ENCODE peak calls at places on chromosomes 7 and 10, in six cellular contexts. One of them, this sample, is unnamed.

GRCh38 chr7:36967387-36967786 is 243.1 kb upstream of the AOAH start:
- DNase-seq in CD4-positive, alpha-beta memory T cell: no peak
- DNase-seq in dorsolateral prefrontal cortex: no peak
- DNase-seq in lower lobe of right lung: no peak
- DNase-seq in upper lobe of right lung: no peak
- DNase-seq in lung: peak
- DNase-seq in this sample: no peak

GRCh38 chr7:95104739-95105138 is 197.3 kb downstream of the PPP1R9A start:
- DNase-seq in dorsolateral prefrontal cortex: no peak
- DNase-seq in lung: no peak
- DNase-seq in upper lobe of right lung: no peak
- DNase-seq in CD4-positive, alpha-beta memory T cell: no peak
- DNase-seq in lower lobe of right lung: no peak
- DNase-seq in this sample: no peak

GRCh38 chr10:115941247-115941840 is 331.7 kb downstream of the GFRA1 start:
- DNase-seq in dorsolateral prefrontal cortex: no peak
- DNase-seq in upper lobe of right lung: no peak
- DNase-seq in lung: no peak
- DNase-seq in lower lobe of right lung: no peak
- DNase-seq in CD4-positive, alpha-beta memory T cell: no peak
- DNase-seq in this sample: no peak

GRCh38 chr10:22712246-22712958 is 2.0 kb downstream of the PIP4K2A start:
- DNase-seq in dorsolateral prefrontal cortex: no peak
- DNase-seq in lower lobe of right lung: no peak
- DNase-seq in upper lobe of right lung: no peak
- DNase-seq in lung: no peak
- DNase-seq in CD4-positive, alpha-beta memory T cell: no peak
- DNase-seq in this sample: no peak

GRCh38 chr10:4775808-4776207 is 50.2 kb upstream of the AKR1E2 start:
- DNase-seq in upper lobe of right lung: no peak
- DNase-seq in lower lobe of right lung: no peak
- DNase-seq in dorsolateral prefrontal cortex: no peak
- DNase-seq in CD4-positive, alpha-beta memory T cell: no peak
- DNase-seq in lung: no peak
- DNase-seq in this sample: no peak

GRCh38 chr10:45418859-45419672 is 45.0 kb downstream of the ALOX5 start:
- DNase-seq in CD4-positive, alpha-beta memory T cell: peak
- DNase-seq in lung: peak
- DNase-seq in upper lobe of right lung: peak
- DNase-seq in dorsolateral prefrontal cortex: peak
- DNase-seq in lower lobe of right lung: peak
- DNase-seq in this sample: no peak

GRCh38 chr10:76160758-76161555 is 729.5 kb downstream of the LRMDA start:
- DNase-seq in upper lobe of right lung: no peak
- DNase-seq in CD4-positive, alpha-beta memory T cell: no peak
- DNase-seq in lower lobe of right lung: no peak
- DNase-seq in lung: no peak
- DNase-seq in dorsolateral prefrontal cortex: no peak
- DNase-seq in this sample: no peak

GRCh38 chr7:17038783-17039170 is 157.0 kb upstream of the AGR3 start:
- DNase-seq in dorsolateral prefrontal cortex: no peak
- DNase-seq in lung: no peak
- DNase-seq in lower lobe of right lung: no peak
- DNase-seq in CD4-positive, alpha-beta memory T cell: no peak
- DNase-seq in upper lobe of right lung: no peak
- DNase-seq in this sample: no peak

GRCh38 chr10:49747303-49747646 is 14.8 kb downstream of the OGDHL start:
- DNase-seq in CD4-positive, alpha-beta memory T cell: no peak
- DNase-seq in dorsolateral prefrontal cortex: no peak
- DNase-seq in lung: no peak
- DNase-seq in lower lobe of right lung: no peak
- DNase-seq in upper lobe of right lung: no peak
- DNase-seq in this sample: no peak

GRCh38 chr7:107147464-107148214 is 21.2 kb upstream of the HBP1 start:
- DNase-seq in dorsolateral prefrontal cortex: no peak
- DNase-seq in upper lobe of right lung: no peak
- DNase-seq in lower lobe of right lung: no peak
- DNase-seq in CD4-positive, alpha-beta memory T cell: peak
- DNase-seq in lung: no peak
- DNase-seq in this sample: peak

GRCh38 chr10:61664985-61665384 is 2.3 kb downstream of the CABCOCO1 start:
- DNase-seq in upper lobe of right lung: no peak
- DNase-seq in dorsolateral prefrontal cortex: no peak
- DNase-seq in lower lobe of right lung: no peak
- DNase-seq in lung: no peak
- DNase-seq in CD4-positive, alpha-beta memory T cell: no peak
- DNase-seq in this sample: no peak

GRCh38 chr10:60350400-60350799 is 39.3 kb downstream of the ANK3 start:
- DNase-seq in lung: no peak
- DNase-seq in dorsolateral prefrontal cortex: no peak
- DNase-seq in CD4-positive, alpha-beta memory T cell: no peak
- DNase-seq in lower lobe of right lung: no peak
- DNase-seq in upper lobe of right lung: no peak
- DNase-seq in this sample: no peak

GRCh38 chr7:142508251-142508650 is 241.0 kb upstream of the PRSS1 start:
- DNase-seq in lung: no peak
- DNase-seq in upper lobe of right lung: no peak
- DNase-seq in lower lobe of right lung: no peak
- DNase-seq in dorsolateral prefrontal cortex: no peak
- DNase-seq in CD4-positive, alpha-beta memory T cell: peak
- DNase-seq in this sample: peak

GRCh38 chr10:127922675-127923366 is 15.9 kb downstream of the PTPRE start:
- DNase-seq in CD4-positive, alpha-beta memory T cell: no peak
- DNase-seq in lower lobe of right lung: peak
- DNase-seq in lung: peak
- DNase-seq in upper lobe of right lung: peak
- DNase-seq in dorsolateral prefrontal cortex: peak
- DNase-seq in this sample: no peak

GRCh38 chr7:7970620-7971307 is 2.2 kb downstream of the GLCCI1 start:
- DNase-seq in lower lobe of right lung: no peak
- DNase-seq in lung: no peak
- DNase-seq in dorsolateral prefrontal cortex: no peak
- DNase-seq in upper lobe of right lung: no peak
- DNase-seq in CD4-positive, alpha-beta memory T cell: peak
- DNase-seq in this sample: no peak

GRCh38 chr7:7971308-7972040 is 2.9 kb downstream of the GLCCI1 start:
- DNase-seq in CD4-positive, alpha-beta memory T cell: no peak
- DNase-seq in dorsolateral prefrontal cortex: no peak
- DNase-seq in lung: no peak
- DNase-seq in lower lobe of right lung: no peak
- DNase-seq in upper lobe of right lung: no peak
- DNase-seq in this sample: no peak

GRCh38 chr7:7969306-7970112 is 913 bp downstream of the GLCCI1 start:
- DNase-seq in upper lobe of right lung: peak
- DNase-seq in lower lobe of right lung: peak
- DNase-seq in CD4-positive, alpha-beta memory T cell: peak
- DNase-seq in lung: peak
- DNase-seq in dorsolateral prefrontal cortex: peak
- DNase-seq in this sample: peak

GRCh38 chr7:7968544-7969305 is at the start of gene GLCCI1:
- DNase-seq in dorsolateral prefrontal cortex: peak
- DNase-seq in lower lobe of right lung: peak
- DNase-seq in lung: peak
- DNase-seq in CD4-positive, alpha-beta memory T cell: peak
- DNase-seq in upper lobe of right lung: peak
- DNase-seq in this sample: peak

DNA sequence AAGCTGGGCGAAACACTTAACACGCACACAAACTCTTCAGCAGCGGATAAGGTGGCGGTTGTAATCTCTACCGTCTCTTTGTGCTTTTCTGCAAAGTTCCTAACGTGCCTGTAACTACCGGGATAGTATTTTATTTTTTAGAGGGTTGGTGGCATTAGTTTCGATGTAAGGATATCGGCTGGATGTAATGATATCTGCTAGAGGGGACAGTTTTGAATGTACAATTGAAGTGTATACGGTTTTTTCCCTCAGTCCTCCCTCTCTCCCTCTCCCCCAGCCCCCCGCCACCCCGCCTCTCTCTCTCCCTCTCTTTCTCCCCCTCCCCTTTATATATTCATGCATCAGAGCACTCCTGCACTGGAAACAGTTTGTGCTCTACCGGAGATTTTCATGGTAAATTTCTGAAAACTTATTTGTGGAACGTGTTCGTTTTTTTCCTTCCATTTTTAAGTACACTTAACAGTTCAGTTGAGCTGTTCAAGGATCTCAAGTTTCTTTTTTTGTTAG is 1.6 kb downstream of the GLCCI1 start:
- DNase-seq in dorsolateral prefrontal cortex: no peak
- DNase-seq in lower lobe of right lung: no peak
- DNase-seq in lung: no peak
- DNase-seq in upper lobe of right lung: no peak
- DNase-seq in CD4-positive, alpha-beta memory T cell: no peak
- DNase-seq in this sample: no peak
- H3K27ac ChIP-seq in dorsolateral prefrontal cortex: peak
- H3K27ac ChIP-seq in lower lobe of right lung: peak
- H3K27ac ChIP-seq in lung: peak
- H3K27ac ChIP-seq in upper lobe of right lung: peak
- H3K27ac ChIP-seq in CD4-positive, alpha-beta memory T cell: peak
- H3K27ac ChIP-seq in this sample: peak

GRCh38 chr7:116524221-116524608 is 621 bp upstream of the CAV1 start:
- DNase-seq in lung: no peak
- DNase-seq in CD4-positive, alpha-beta memory T cell: no peak
- DNase-seq in upper lobe of right lung: no peak
- DNase-seq in lower lobe of right lung: no peak
- DNase-seq in dorsolateral prefrontal cortex: no peak
- DNase-seq in this sample: no peak
- H3K27ac ChIP-seq in lung: peak
- H3K27ac ChIP-seq in CD4-positive, alpha-beta memory T cell: no peak
- H3K27ac ChIP-seq in upper lobe of right lung: peak
- H3K27ac ChIP-seq in lower lobe of right lung: peak
- H3K27ac ChIP-seq in dorsolateral prefrontal cortex: no peak
- H3K27ac ChIP-seq in this sample: no peak

DNA sequence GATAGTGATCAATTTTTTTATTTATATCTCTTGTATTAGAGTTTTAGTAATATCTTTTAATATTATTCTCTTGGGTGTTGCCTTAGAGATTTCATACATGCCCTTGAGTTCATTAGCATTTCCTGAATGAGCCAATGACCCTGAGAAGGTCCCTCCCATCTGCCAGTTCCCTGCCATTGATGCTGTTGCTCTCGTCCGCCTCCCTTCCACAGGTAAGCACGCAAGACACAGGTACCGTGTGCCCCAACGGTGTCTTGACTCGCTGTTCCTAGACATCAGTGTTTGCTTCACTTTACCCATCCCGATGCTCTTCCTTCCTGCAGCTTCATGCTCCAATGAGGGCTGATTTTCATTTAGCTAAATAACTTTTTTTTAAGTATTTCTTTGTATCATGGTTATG is 19.7 kb upstream of the PWWP2B start:
- DNase-seq in lower lobe of right lung: no peak
- DNase-seq in dorsolateral prefrontal cortex: no peak
- DNase-seq in lung: no peak
- DNase-seq in CD4-positive, alpha-beta memory T cell: no peak
- DNase-seq in upper lobe of right lung: peak
- DNase-seq in this sample: no peak
- H3K27ac ChIP-seq in lower lobe of right lung: peak
- H3K27ac ChIP-seq in dorsolateral prefrontal cortex: no peak
- H3K27ac ChIP-seq in lung: no peak
- H3K27ac ChIP-seq in CD4-positive, alpha-beta memory T cell: no peak
- H3K27ac ChIP-seq in upper lobe of right lung: no peak
- H3K27ac ChIP-seq in this sample: no peak

GRCh38 chr10:69333205-69333604 is 54.9 kb downstream of the HK1 start:
- DNase-seq in upper lobe of right lung: peak
- DNase-seq in CD4-positive, alpha-beta memory T cell: no peak
- DNase-seq in lung: peak
- DNase-seq in lower lobe of right lung: peak
- DNase-seq in dorsolateral prefrontal cortex: no peak
- DNase-seq in this sample: no peak
- H3K27ac ChIP-seq in upper lobe of right lung: peak
- H3K27ac ChIP-seq in CD4-positive, alpha-beta memory T cell: no peak
- H3K27ac ChIP-seq in lung: peak
- H3K27ac ChIP-seq in lower lobe of right lung: peak
- H3K27ac ChIP-seq in dorsolateral prefrontal cortex: peak
- H3K27ac ChIP-seq in this sample: no peak

GRCh38 chr7:92641921-92642511 is 51.8 kb upstream of the FAM133B start:
- DNase-seq in lower lobe of right lung: no peak
- DNase-seq in CD4-positive, alpha-beta memory T cell: no peak
- DNase-seq in lung: no peak
- DNase-seq in upper lobe of right lung: no peak
- DNase-seq in dorsolateral prefrontal cortex: no peak
- DNase-seq in this sample: peak

GRCh38 chr7:92635538-92635937 is 45.3 kb upstream of the FAM133B start:
- DNase-seq in CD4-positive, alpha-beta memory T cell: no peak
- DNase-seq in lung: no peak
- DNase-seq in upper lobe of right lung: no peak
- DNase-seq in dorsolateral prefrontal cortex: no peak
- DNase-seq in lower lobe of right lung: no peak
- DNase-seq in this sample: no peak

GRCh38 chr7:92639956-92640355 is 49.8 kb upstream of the FAM133B start:
- DNase-seq in CD4-positive, alpha-beta memory T cell: no peak
- DNase-seq in upper lobe of right lung: no peak
- DNase-seq in lung: no peak
- DNase-seq in dorsolateral prefrontal cortex: no peak
- DNase-seq in lower lobe of right lung: no peak
- DNase-seq in this sample: no peak

GRCh38 chr7:92636018-92636560 is 45.9 kb upstream of the FAM133B start:
- DNase-seq in CD4-positive, alpha-beta memory T cell: no peak
- DNase-seq in upper lobe of right lung: no peak
- DNase-seq in lower lobe of right lung: no peak
- DNase-seq in lung: no peak
- DNase-seq in dorsolateral prefrontal cortex: no peak
- DNase-seq in this sample: no peak

DNA sequence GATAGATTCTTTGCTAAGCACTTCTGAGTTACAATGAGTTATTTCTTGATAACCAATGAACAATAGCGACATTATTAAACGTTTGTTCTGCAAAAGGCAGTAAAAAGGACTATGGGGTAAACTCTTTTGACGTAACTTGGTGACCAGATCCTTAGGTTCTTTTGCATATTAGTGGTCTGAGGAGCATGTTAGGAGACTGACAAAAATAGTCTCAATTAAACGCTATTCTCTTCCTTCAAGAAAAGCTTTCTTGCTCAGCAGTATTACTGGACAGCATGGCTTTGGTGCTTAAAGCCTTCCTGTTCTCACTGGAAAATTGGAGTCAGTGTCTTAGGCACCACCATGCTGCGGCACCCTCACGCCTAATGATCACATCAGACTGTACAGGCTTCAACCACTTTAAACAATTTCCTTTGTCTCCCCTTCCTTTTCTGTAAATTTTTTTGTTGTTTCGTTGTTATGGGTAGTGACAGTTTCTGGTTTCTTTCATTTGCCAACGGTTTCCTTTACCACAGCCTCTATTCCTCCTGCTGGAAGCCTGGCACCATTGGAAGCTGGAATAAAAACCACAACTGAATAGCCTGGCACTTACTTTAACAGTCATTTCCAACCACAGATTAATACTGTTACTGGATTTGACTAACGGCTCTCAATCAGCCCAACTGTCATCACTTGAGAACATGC is 49.2 kb upstream of the FAM133B start:
- DNase-seq in lower lobe of right lung: no peak
- DNase-seq in upper lobe of right lung: no peak
- DNase-seq in CD4-positive, alpha-beta memory T cell: no peak
- DNase-seq in lung: no peak
- DNase-seq in dorsolateral prefrontal cortex: no peak
- DNase-seq in this sample: no peak
- H3K27ac ChIP-seq in lower lobe of right lung: no peak
- H3K27ac ChIP-seq in upper lobe of right lung: no peak
- H3K27ac ChIP-seq in CD4-positive, alpha-beta memory T cell: peak
- H3K27ac ChIP-seq in lung: no peak
- H3K27ac ChIP-seq in dorsolateral prefrontal cortex: peak
- H3K27ac ChIP-seq in this sample: no peak

GRCh38 chr10:68997216-68997615 is 8.6 kb downstream of the KIFBP start:
- DNase-seq in lung: no peak
- DNase-seq in upper lobe of right lung: no peak
- DNase-seq in CD4-positive, alpha-beta memory T cell: no peak
- DNase-seq in dorsolateral prefrontal cortex: no peak
- DNase-seq in lower lobe of right lung: no peak
- DNase-seq in this sample: no peak
- H3K27ac ChIP-seq in lung: peak
- H3K27ac ChIP-seq in upper lobe of right lung: no peak
- H3K27ac ChIP-seq in CD4-positive, alpha-beta memory T cell: peak
- H3K27ac ChIP-seq in dorsolateral prefrontal cortex: no peak
- H3K27ac ChIP-seq in lower lobe of right lung: no peak
- H3K27ac ChIP-seq in this sample: no peak

This sample was measured in CD8-positive, alpha-beta memory T cell.